ENCODE peak calls at places on chromosomes 16 and 17, in ten cellular contexts. D is body of pancreas, C is NCI-H524, K is natural killer cell, A is Right ventricle myocardium inferior, M is posterior cingulate gyrus, T is naive B cell, Z is NCI-H774, B is fibroblast of villous mesenchyme, U is HTR-8/SVneo. Q is an unnamed sample.

GRCh38 chr16:88063201-88063773 is 112.1 kb downstream of the BANP start:
- DNase-seq in D (no peak), C (peak), K (no peak), A (no peak), M (no peak), T (no peak), Z (no peak), B (peak), U (no peak), Q (peak)

GRCh38 chr16:28475221-28475620 is 3.1 kb upstream of the NPIPB7 start:
- DNase-seq in D (no peak), C (no peak), K (no peak), A (no peak), M (no peak), T (no peak), Z (no peak), B (no peak), U (no peak), Q (no peak)

GRCh38 chr16:72561-73537 is at the start of gene RHBDF1:
- DNase-seq in D (peak), C (no peak), K (no peak), A (peak), M (no peak), T (no peak), Z (no peak), B (peak), U (peak), Q (peak)

GRCh38 chr16:27748868-27749546 is 199.1 kb downstream of the KATNIP start:
- DNase-seq in D (no peak), C (peak), K (no peak), A (no peak), M (no peak), T (no peak), Z (peak), B (peak), U (peak), Q (peak)

GRCh38 chr17:45818041-45818440 is 26.6 kb upstream of the SPPL2C start:
- DNase-seq in D (no peak), C (no peak), K (no peak), A (no peak), M (no peak), T (no peak), Z (no peak), B (no peak), U (no peak), Q (no peak)

GRCh38 chr17:4393806-4394205 is 27.3 kb upstream of the UBE2G1 start:
- DNase-seq in D (no peak), C (no peak), K (no peak), A (no peak), M (no peak), T (no peak), Z (no peak), B (no peak), U (no peak), Q (no peak)

GRCh38 chr17:3557768-3558583 is at the start of gene TRPV3:
- DNase-seq in D (peak), C (no peak), K (no peak), A (no peak), M (no peak), T (peak), Z (no peak), B (no peak), U (no peak), Q (no peak)

GRCh38 chr16:54266363-54266955 is 20.1 kb downstream of the IRX3 start:
- DNase-seq in D (no peak), C (no peak), K (no peak), A (no peak), M (no peak), T (no peak), Z (no peak), B (peak), U (no peak), Q (peak)

GRCh38 chr17:28498652-28499365 is 7.3 kb upstream of the FOXN1 start:
- DNase-seq in D (no peak), C (no peak), K (no peak), A (no peak), M (no peak), T (no peak), Z (no peak), B (no peak), U (peak), Q (no peak)

GRCh38 chr16:61834082-61834481 is 202.2 kb downstream of the CDH8 start:
- DNase-seq in D (no peak), C (no peak), K (no peak), A (no peak), M (no peak), T (no peak), Z (no peak), B (no peak), U (no peak), Q (no peak)

GRCh38 chr16:11677959-11678881 is 10.0 kb downstream of the SNN start:
- DNase-seq in D (no peak), C (no peak), K (no peak), A (no peak), M (no peak), T (no peak), Z (no peak), B (no peak), U (no peak), Q (no peak)

GRCh38 chr16:81238296-81239011 is at the start of gene BCO1:
- DNase-seq in D (peak), C (peak), K (no peak), A (no peak), M (no peak), T (no peak), Z (no peak), B (peak), U (peak), Q (peak)

GRCh38 chr16:24152826-24153225 is 103.3 kb upstream of the CACNG3 start:
- DNase-seq in D (no peak), C (no peak), K (no peak), A (no peak), M (no peak), T (no peak), Z (no peak), B (no peak), U (no peak), Q (no peak)

GRCh38 chr16:66081967-66082366 is 284.5 kb upstream of the CDH5 start:
- DNase-seq in D (no peak), C (no peak), K (no peak), A (no peak), M (no peak), T (no peak), Z (no peak), B (no peak), U (no peak), Q (no peak)

GRCh38 chr17:73719588-73720071 is 75.4 kb upstream of the SDK2 start:
- DNase-seq in D (no peak), C (peak), K (no peak), A (no peak), M (peak), T (no peak), Z (peak), B (peak), U (no peak), Q (no peak)

GRCh38 chr17:17420035-17420434 is 56.8 kb upstream of the MED9 start:
- DNase-seq in D (no peak), C (no peak), K (no peak), A (peak), M (no peak), T (no peak), Z (no peak), B (no peak), U (no peak), Q (peak)

GRCh38 chr16:75109732-75110243 is 6.8 kb downstream of the LDHD start:
- DNase-seq in D (peak), C (peak), K (no peak), A (peak), M (peak), T (no peak), Z (no peak), B (no peak), U (no peak), Q (peak)

GRCh38 chr17:80503031-80503430 is 26.6 kb upstream of the NPTX1 start:
- DNase-seq in D (no peak), C (no peak), K (no peak), A (no peak), M (no peak), T (no peak), Z (no peak), B (no peak), U (no peak), Q (no peak)

GRCh38 chr16:56684926-56685590 is 2.8 kb downstream of the MT1X start:
- DNase-seq in D (peak), C (no peak), K (no peak), A (no peak), M (no peak), T (no peak), Z (no peak), B (no peak), U (no peak), Q (peak)

GRCh38 chr17:71522383-71522782 is 598.4 kb upstream of the SOX9 start:
- DNase-seq in D (no peak), C (no peak), K (no peak), A (no peak), M (no peak), T (no peak), Z (no peak), B (no peak), U (no peak), Q (no peak)

GRCh38 chr17:1997587-1998425 is 27.3 kb downstream of the RTN4RL1 start:
- DNase-seq in D (peak), C (peak), K (no peak), A (peak), M (no peak), T (no peak), Z (no peak), B (no peak), U (no peak), Q (no peak)

GRCh38 chr16:1871974-1872635 is at the start of gene MEIOB:
- DNase-seq in D (peak), C (peak), K (peak), A (no peak), M (no peak), T (no peak), Z (no peak), B (peak), U (no peak), Q (no peak)

GRCh38 chr17:50173335-50173941 is 7.6 kb downstream of the SGCA start:
- DNase-seq in D (no peak), C (no peak), K (no peak), A (peak), M (no peak), T (no peak), Z (no peak), B (peak), U (peak), Q (peak)

GRCh38 chr17:54969658-54970572 is 1.4 kb downstream of the STXBP4 start:
- DNase-seq in D (no peak), C (peak), K (no peak), A (no peak), M (no peak), T (no peak), Z (no peak), B (no peak), U (no peak), Q (no peak)

GRCh38 chr16:50298075-50298460 is 31.7 kb downstream of the ADCY7 start:
- DNase-seq in D (no peak), C (peak), K (no peak), A (peak), M (no peak), T (no peak), Z (no peak), B (no peak), U (no peak), Q (no peak)